ENCODE peak calls at places on chromosomes 12 and 14, in five cellular contexts. V is H1, I is IMR-90, E is mesenchymal stem cell, X is trophoblast cell. N is an unnamed sample. For H3K27me3, the result is how much of the 10 kb centered on the place peaks cover.

GRCh38 chr12:126994599-126994998 is 1272.4 kb upstream of the TMEM132C start:
- DNase-seq in V (no peak), I (no peak), E (no peak), X (no peak), N (no peak)

GRCh38 chr14:74612346-74613021 is 447 bp upstream of the LTBP2 start:
- DNase-seq in V (peak), I (peak), E (peak), X (peak), N (peak)

GRCh38 chr12:108304633-108305032 is 34.5 kb downstream of the CMKLR1 start:
- DNase-seq in V (no peak), I (no peak), E (no peak), X (no peak), N (peak)

GRCh38 chr12:92627511-92627910 is 75.3 kb upstream of the PLEKHG7 start:
- DNase-seq in V (no peak), I (no peak), E (no peak), X (peak), N (no peak)

GRCh38 chr12:77152623-77153193 is 87.3 kb upstream of the E2F7 start:
- DNase-seq in V (no peak), I (peak), E (peak), X (no peak), N (peak)

GRCh38 chr12:123109319-123109772 is 41.5 kb downstream of the PITPNM2 start:
- DNase-seq in V (no peak), I (no peak), E (no peak), X (no peak), N (no peak)

GRCh38 chr12:2679068-2679815 is 115.5 kb upstream of the FKBP4 start:
- DNase-seq in V (no peak), I (no peak), E (no peak), X (no peak), N (no peak)

GRCh38 chr14:70123796-70124195 is 65.0 kb downstream of the SLC8A3 start:
- DNase-seq in V (no peak), I (no peak), E (no peak), X (no peak), N (no peak)

GRCh38 chr12:52907092-52907810 is 2.4 kb upstream of the KRT8 start:
- DNase-seq in V (no peak), I (no peak), E (peak), X (peak), N (peak)

GRCh38 chr14:65224799-65225198 is 122.5 kb upstream of the MAX start:
- DNase-seq in V (no peak), I (no peak), E (no peak), X (no peak), N (no peak)

GRCh38 chr14:74881425-74882102 is at the start of gene DLST:
- DNase-seq in V (peak), I (peak), E (peak), X (peak), N (peak)

GRCh38 chr12:40034712-40035111 is 71.2 kb downstream of the SLC2A13 start:
- DNase-seq in V (no peak), I (peak), E (no peak), X (no peak), N (peak)

GRCh38 chr12:32515137-32515860 is 115.9 kb downstream of the FGD4 start:
- DNase-seq in V (no peak), I (no peak), E (no peak), X (peak), N (peak)

GRCh38 chr12:45343269-45344051 is 127.6 kb downstream of the ANO6 start:
- DNase-seq in V (no peak), I (peak), E (peak), X (peak), N (peak)

GRCh38 chr12:10220398-10221077 is 7.9 kb downstream of the GABARAPL1 start:
- DNase-seq in V (no peak), I (peak), E (no peak), X (peak), N (no peak)

GRCh38 chr14:64476438-64476837 is 11.1 kb downstream of the AKAP5 start:
- DNase-seq in V (no peak), I (no peak), E (no peak), X (no peak), N (no peak)

GRCh38 chr14:55749201-55749812 is 169.3 kb downstream of the KTN1 start:
- DNase-seq in V (no peak), I (peak), E (peak), X (no peak), N (peak)

GRCh38 chr12:124347805-124348658 is 53.1 kb downstream of the RFLNA start:
- DNase-seq in V (no peak), I (no peak), E (no peak), X (no peak), N (no peak)

GRCh38 chr12:110941391-110941790 is 21.0 kb upstream of the MYL2 start:
- DNase-seq in V (no peak), I (no peak), E (no peak), X (no peak), N (no peak)

GRCh38 chr12:52245259-52245961 is 12.4 kb downstream of the KRT7 start:
- DNase-seq in V (no peak), I (no peak), E (no peak), X (no peak), N (no peak)

GRCh38 chr14:91413547-91414474 is 3.8 kb downstream of the CCDC88C start:
- DNase-seq in V (peak), I (no peak), E (no peak), X (no peak), N (peak)

GRCh38 chr14:56659361-56659760 is 79.8 kb downstream of the TMEM260 start:
- DNase-seq in V (no peak), I (no peak), E (no peak), X (no peak), N (peak)

GRCh38 chr12:89574736-89575208 is 48.9 kb upstream of the POC1B start:
- DNase-seq in V (no peak), I (peak), E (peak), X (no peak), N (peak)

GRCh38 chr14:85187521-85187920 is 342.4 kb upstream of the FLRT2 start:
- DNase-seq in V (no peak), I (no peak), E (no peak), X (no peak), N (no peak)

GRCh38 chr14:51868405-51868804 is 8.0 kb downstream of the GNG2 start:
- DNase-seq in V (no peak), I (no peak), E (no peak), X (no peak), N (no peak)

GRCh38 chr12:58202933-58203713 is 261.8 kb downstream of the ATP23 start:
- DNase-seq in V (no peak), I (no peak), E (no peak), X (no peak), N (no peak)

GRCh38 chr14:68759912-68760311 is 33.0 kb downstream of the ZFP36L1 start:
- DNase-seq in V (no peak), I (no peak), E (no peak), X (no peak), N (no peak)

GRCh38 chr14:68761391-68761790 is 31.5 kb downstream of the ZFP36L1 start:
- DNase-seq in V (no peak), I (no peak), E (no peak), X (no peak), N (no peak)

GRCh38 chr14:68760771-68761170 is 32.1 kb downstream of the ZFP36L1 start:
- DNase-seq in V (no peak), I (peak), E (peak), X (no peak), N (no peak)

GRCh38 chr14:68766299-68767247 is 26.3 kb downstream of the ZFP36L1 start:
- DNase-seq in V (no peak), I (no peak), E (no peak), X (no peak), N (no peak)

GRCh38 chr14:68762944-68763831 is 29.7 kb downstream of the ZFP36L1 start:
- DNase-seq in V (no peak), I (peak), E (no peak), X (no peak), N (peak)
- H3K27ac ChIP-seq in V (no peak), I (peak), E (no peak), X (no peak), N (no peak)

DNA sequence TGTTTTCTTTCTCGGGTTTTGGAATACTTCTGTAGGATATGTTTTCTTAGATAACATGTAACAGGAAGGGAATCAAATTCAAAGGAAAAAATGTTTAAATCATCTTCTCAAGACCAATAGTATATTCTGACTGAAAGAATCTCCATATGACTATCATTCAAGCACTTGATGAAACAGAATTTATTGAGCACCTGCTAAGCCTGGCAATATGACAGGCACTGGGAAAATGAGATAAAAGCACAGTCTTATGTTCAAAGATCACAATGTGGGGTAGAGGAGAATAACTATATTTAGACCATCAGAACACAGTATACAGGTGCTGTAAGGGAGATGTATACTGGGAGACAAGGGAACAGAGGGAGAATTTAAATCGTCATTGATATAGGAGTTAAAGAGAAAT is 19.1 kb upstream of the TMEM30B start:
- DNase-seq in V (no peak), I (no peak), E (no peak), X (no peak), N (no peak)
- H2BK5ac ChIP-seq in V (no peak), I (no peak), E (no peak), X (no peak), N (no peak)

DNA sequence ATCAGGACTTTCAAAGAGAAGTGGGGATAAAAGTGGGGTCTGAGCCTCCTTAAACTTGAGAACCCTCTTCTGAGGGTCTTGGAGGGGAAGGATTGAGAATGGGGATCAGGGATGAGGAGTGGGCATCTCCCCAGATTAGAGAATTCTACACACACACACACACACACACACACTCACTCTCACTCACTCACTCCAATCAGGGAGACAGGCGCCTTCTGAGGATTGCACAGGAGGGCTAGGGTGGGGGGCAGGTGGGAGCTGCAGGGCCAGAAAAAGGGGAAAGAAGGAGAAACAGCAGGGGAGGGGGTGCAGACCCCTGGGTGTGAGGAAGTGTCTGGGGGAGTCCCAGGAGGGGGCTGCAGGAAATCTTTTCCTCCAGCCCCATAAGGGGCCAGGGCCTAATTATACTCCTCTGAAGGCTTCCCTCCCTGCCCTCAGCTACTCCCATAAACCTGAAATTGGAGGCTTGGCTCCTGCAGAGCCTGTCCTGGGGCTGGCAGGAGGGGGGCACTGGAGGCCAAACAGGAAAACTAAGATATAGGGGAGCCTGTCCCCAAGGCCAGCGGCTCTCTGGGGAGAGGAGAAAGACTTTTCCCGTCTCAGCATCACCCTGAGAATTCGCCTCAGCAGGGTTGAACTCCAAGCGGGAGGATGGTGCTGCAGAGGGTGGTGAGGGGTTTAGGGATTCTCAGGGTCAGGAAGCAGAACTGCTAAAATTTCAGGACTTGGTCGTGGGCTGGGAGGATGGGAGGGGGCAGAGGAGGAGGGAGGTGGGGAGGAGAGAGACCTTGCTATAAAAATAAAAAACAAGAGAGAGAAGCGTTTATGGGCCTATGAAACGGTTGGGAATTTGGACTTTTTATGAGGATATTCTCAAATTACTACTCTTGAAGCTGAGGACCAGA is 1.6 kb downstream of the HOXC9 start:
- DNase-seq in V (no peak), I (no peak), E (no peak), X (no peak), N (no peak)
- H3K27me3 ChIP-seq in V (half or more), I (half or more), E (under half), X (half or more), N (half or more)

DNA sequence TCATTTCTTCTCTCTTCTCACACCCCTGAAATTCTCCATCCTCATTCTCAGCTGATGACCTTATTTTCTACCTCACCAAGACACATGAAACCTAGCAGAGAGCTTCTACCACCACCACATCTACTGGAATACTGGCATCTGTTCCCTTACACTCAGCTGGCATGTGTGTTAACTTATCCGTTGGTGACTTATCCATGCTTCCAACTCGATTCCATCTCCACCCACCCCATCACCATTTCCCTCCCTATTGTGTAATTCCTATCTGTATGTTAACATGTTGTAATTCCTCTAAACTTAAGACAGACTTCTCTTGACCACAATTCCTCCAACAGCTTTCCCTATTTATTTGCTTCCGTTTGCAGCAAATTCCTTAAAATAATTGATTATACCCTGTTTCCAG is 15.4 kb downstream of the C1S start:
- DNase-seq in V (no peak), I (peak), E (peak), X (no peak), N (no peak)
- H3K27ac ChIP-seq in V (no peak), I (peak), E (no peak), X (no peak), N (no peak)

DNA sequence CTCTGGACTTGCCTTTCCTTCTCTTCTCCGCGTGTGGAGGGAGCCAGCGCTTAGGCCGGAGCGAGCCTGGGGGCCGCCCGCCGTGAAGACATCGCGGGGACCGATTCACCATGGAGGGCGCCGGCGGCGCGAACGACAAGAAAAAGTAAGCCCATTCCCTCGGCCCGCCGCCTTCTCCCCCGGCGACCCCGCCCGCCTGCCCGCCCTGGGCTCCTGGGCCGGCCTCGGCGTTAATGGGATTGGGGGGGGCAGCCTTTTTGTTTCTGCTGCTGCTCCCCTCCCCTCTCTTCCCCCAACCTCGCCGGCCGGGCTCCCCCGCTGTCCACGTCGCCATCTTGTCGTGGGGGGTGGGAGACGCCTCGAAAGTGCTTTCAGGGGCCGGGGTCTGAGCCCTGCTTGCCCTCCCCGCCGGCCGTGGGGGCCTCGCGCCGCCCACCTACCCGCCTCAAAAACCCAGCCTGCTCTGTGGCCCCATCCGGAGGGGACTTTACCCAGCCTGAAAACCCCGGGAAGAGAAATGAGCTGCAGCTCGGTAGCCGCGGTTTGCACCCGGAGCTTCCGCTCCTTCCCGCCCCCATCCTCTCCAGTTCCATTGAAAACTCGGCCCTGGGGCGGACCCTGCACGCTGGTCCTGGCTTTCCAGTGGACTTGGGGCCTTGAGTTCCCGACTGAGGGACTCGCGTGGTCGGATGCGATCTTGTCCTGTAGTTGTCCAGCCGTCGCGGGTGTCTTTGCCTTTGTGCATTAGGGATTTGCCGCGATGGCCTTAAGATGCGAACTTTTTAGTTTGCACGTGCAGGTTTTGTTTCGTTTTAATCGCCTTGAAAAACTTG is 598 bp downstream of the HIF1A start:
- DNase-seq in V (no peak), I (peak), E (peak), X (peak), N (peak)
- H2BK5ac ChIP-seq in V (peak), I (peak), E (peak), X (peak), N (peak)

DNA sequence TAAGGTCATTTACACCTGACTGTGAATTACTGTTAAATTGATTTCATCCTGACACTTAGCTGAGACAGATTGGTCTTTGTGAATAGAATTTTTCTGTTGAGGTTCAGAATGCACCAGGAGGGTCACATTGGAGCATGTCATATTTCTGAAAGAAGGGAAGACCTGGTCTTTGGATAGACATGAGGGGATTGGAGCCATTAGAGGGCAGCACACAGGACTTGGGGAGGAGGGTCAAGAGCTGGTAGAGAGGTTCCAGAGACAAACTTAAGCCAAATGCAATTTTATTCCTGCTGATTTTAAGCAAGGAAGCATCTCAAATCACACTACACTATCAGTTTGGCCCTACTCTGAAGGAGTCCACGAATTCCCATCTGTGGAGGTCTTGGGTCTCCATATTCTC is 41.1 kb downstream of the GUCY2C start:
- DNase-seq in V (no peak), I (no peak), E (no peak), X (no peak), N (peak)
- H3K27me3 ChIP-seq in V (under half), I (under half), E (under half), X (under half), N (under half)

GRCh38 chr12:42686514-42687172 is 97.1 kb upstream of the PRICKLE1 start:
- DNase-seq in V (no peak), I (peak), E (no peak), X (no peak), N (no peak)
- H3K27ac ChIP-seq in V (no peak), I (no peak), E (no peak), X (no peak), N (no peak)

GRCh38 chr12:106139422-106140141 is 828 bp upstream of the NUAK1 start:
- DNase-seq in V (peak), I (peak), E (peak), X (peak), N (peak)
- H2BK5ac ChIP-seq in V (peak), I (peak), E (peak), X (peak), N (peak)